ENCODE peak calls at places on chromosomes 6 and 20, in six cellular contexts. E, J, C, L, W and X are unnamed samples. For H3K9me3, the result is how much of the 10 kb centered on the place peaks cover.

GRCh38 chr6:19551611-19552010 is 285.6 kb upstream of the ID4 start:
- DNase-seq in E (no peak), J (no peak), C (no peak), L (no peak), W (no peak), X (no peak)

GRCh38 chr6:155628315-155628714 is 172.7 kb upstream of the NOX3 start:
- DNase-seq in E (no peak), J (no peak), C (no peak), L (no peak), W (no peak), X (no peak)

GRCh38 chr6:169172435-169172834 is 81.2 kb downstream of the THBS2 start:
- DNase-seq in E (no peak), J (no peak), C (no peak), L (no peak), W (no peak), X (peak)

GRCh38 chr6:113416166-113416565 is 441.0 kb upstream of the MARCKS start:
- DNase-seq in E (no peak), J (no peak), C (no peak), L (no peak), W (no peak), X (no peak)

GRCh38 chr20:52801628-52802006 is 170.5 kb upstream of the TSHZ2 start:
- DNase-seq in E (no peak), J (no peak), C (no peak), L (peak), W (no peak), X (no peak)

GRCh38 chr6:4543596-4543995 is 232.6 kb upstream of the CDYL start:
- DNase-seq in E (no peak), J (no peak), C (no peak), L (no peak), W (no peak), X (no peak)

GRCh38 chr6:10081075-10081474 is 333.8 kb downstream of the TFAP2A start:
- DNase-seq in E (no peak), J (no peak), C (no peak), L (no peak), W (no peak), X (no peak)

GRCh38 chr6:68693271-68693670 is 58.2 kb downstream of the ADGRB3 start:
- DNase-seq in E (no peak), J (no peak), C (no peak), L (no peak), W (no peak), X (no peak)

GRCh38 chr6:155444120-155444917 is 11.3 kb downstream of the NOX3 start:
- DNase-seq in E (no peak), J (no peak), C (no peak), L (no peak), W (peak), X (no peak)

GRCh38 chr6:13397359-13398080 is 69.2 kb upstream of the TBC1D7 start:
- DNase-seq in E (no peak), J (peak), C (no peak), L (no peak), W (no peak), X (no peak)

GRCh38 chr6:130560231-130560630 is 194.4 kb downstream of the TMEM200A start:
- DNase-seq in E (no peak), J (no peak), C (no peak), L (no peak), W (no peak), X (no peak)

GRCh38 chr6:1787894-1788293 is 178.2 kb downstream of the FOXC1 start:
- DNase-seq in E (no peak), J (no peak), C (no peak), L (no peak), W (no peak), X (no peak)

GRCh38 chr6:16482702-16483314 is 244.4 kb downstream of the GMPR start:
- DNase-seq in E (no peak), J (no peak), C (no peak), L (no peak), W (no peak), X (no peak)

GRCh38 chr6:46452312-46452917 is 38.8 kb downstream of the RCAN2 start:
- DNase-seq in E (no peak), J (no peak), C (no peak), L (no peak), W (no peak), X (no peak)

GRCh38 chr6:122007366-122007765 is 392.1 kb upstream of the HSF2 start:
- DNase-seq in E (no peak), J (no peak), C (no peak), L (no peak), W (no peak), X (no peak)

GRCh38 chr6:164207024-164207423 is 792.5 kb downstream of the QKI start:
- DNase-seq in E (no peak), J (no peak), C (no peak), L (no peak), W (no peak), X (no peak)

GRCh38 chr20:13723015-13723414 is 61.7 kb downstream of the ESF1 start:
- DNase-seq in E (no peak), J (no peak), C (no peak), L (no peak), W (no peak), X (no peak)

GRCh38 chr6:141258516-141258915 is 874.2 kb upstream of the GJE1 start:
- DNase-seq in E (no peak), J (no peak), C (no peak), L (no peak), W (no peak), X (no peak)

GRCh38 chr6:84762941-84763396 is 1.4 kb downstream of the TBX18 start:
- DNase-seq in E (no peak), J (no peak), C (peak), L (no peak), W (no peak), X (no peak)

GRCh38 chr6:35489995-35490791 is 6.7 kb downstream of the TEAD3 start:
- DNase-seq in E (peak), J (peak), C (peak), L (no peak), W (no peak), X (no peak)

GRCh38 chr6:141548969-141549368 is 583.8 kb upstream of the GJE1 start:
- DNase-seq in E (no peak), J (no peak), C (no peak), L (no peak), W (peak), X (no peak)

GRCh38 chr20:11676618-11677289 is 240.9 kb upstream of the BTBD3 start:
- DNase-seq in E (no peak), J (peak), C (peak), L (no peak), W (peak), X (no peak)

GRCh38 chr6:106381871-106382270 is 21.4 kb downstream of the CRYBG1 start:
- DNase-seq in E (no peak), J (peak), C (no peak), L (no peak), W (no peak), X (no peak)

GRCh38 chr20:40339661-40340449 is 349.2 kb downstream of the MAFB start:
- DNase-seq in E (peak), J (peak), C (no peak), L (no peak), W (no peak), X (no peak)

GRCh38 chr6:73542882-73543281 is 22.1 kb upstream of the EEF1A1 start:
- DNase-seq in E (no peak), J (no peak), C (no peak), L (no peak), W (no peak), X (no peak)

GRCh38 chr20:1334761-1335160 is 5.8 kb upstream of the SDCBP2 start:
- DNase-seq in E (no peak), J (no peak), C (peak), L (no peak), W (peak), X (peak)

GRCh38 chr20:44549123-44549522 is 27.3 kb upstream of the SERINC3 start:
- DNase-seq in E (no peak), J (no peak), C (no peak), L (no peak), W (no peak), X (no peak)

GRCh38 chr20:33838035-33838864 is 27.1 kb downstream of the CHMP4B start:
- DNase-seq in E (no peak), J (peak), C (no peak), L (no peak), W (no peak), X (no peak)

GRCh38 chr20:20207291-20207690 is 155.0 kb downstream of the CFAP61 start:
- DNase-seq in E (no peak), J (no peak), C (no peak), L (no peak), W (no peak), X (no peak)

GRCh38 chr6:43838276-43839036 is 68.4 kb downstream of the VEGFA start:
- DNase-seq in E (peak), J (peak), C (peak), L (peak), W (peak), X (peak)

GRCh38 chr6:17066610-17067009 is 35.2 kb upstream of the STMND1 start:
- DNase-seq in E (no peak), J (no peak), C (no peak), L (no peak), W (no peak), X (no peak)

GRCh38 chr6:44457606-44458005 is 70.1 kb downstream of the CDC5L start:
- DNase-seq in E (no peak), J (no peak), C (no peak), L (peak), W (no peak), X (no peak)

GRCh38 chr6:24296944-24297343 is 60.9 kb downstream of the DCDC2 start:
- DNase-seq in E (no peak), J (no peak), C (no peak), L (no peak), W (no peak), X (no peak)

GRCh38 chr20:199996-200395 is 10.5 kb upstream of the DEFB128 start:
- DNase-seq in E (no peak), J (no peak), C (no peak), L (no peak), W (no peak), X (no peak)

GRCh38 chr20:51305316-51306052 is 237.0 kb downstream of the NFATC2 start:
- DNase-seq in E (no peak), J (no peak), C (no peak), L (no peak), W (no peak), X (no peak)

GRCh38 chr6:42022755-42023384 is 27.5 kb upstream of the TAF8 start:
- DNase-seq in E (no peak), J (no peak), C (peak), L (no peak), W (no peak), X (no peak)

GRCh38 chr6:155895641-155896040 is 440.0 kb upstream of the NOX3 start:
- DNase-seq in E (no peak), J (no peak), C (no peak), L (no peak), W (no peak), X (no peak)

GRCh38 chr6:36780517-36781210 is 58.6 kb downstream of the CPNE5 start:
- DNase-seq in E (no peak), J (no peak), C (no peak), L (no peak), W (peak), X (no peak)

GRCh38 chr6:46217671-46218131 is 46.9 kb upstream of the ENPP5 start:
- DNase-seq in E (no peak), J (no peak), C (no peak), L (no peak), W (no peak), X (no peak)

GRCh38 chr20:23128461-23129125 is 42.5 kb upstream of the CD93 start:
- DNase-seq in E (peak), J (no peak), C (no peak), L (no peak), W (no peak), X (no peak)

GRCh38 chr20:23129256-23129655 is 43.1 kb upstream of the CD93 start:
- DNase-seq in E (no peak), J (no peak), C (no peak), L (no peak), W (no peak), X (no peak)

GRCh38 chr20:23126281-23127061 is 40.3 kb upstream of the CD93 start:
- DNase-seq in E (peak), J (no peak), C (no peak), L (no peak), W (no peak), X (no peak)

GRCh38 chr20:23125625-23126191 is 39.6 kb upstream of the CD93 start:
- DNase-seq in E (peak), J (peak), C (no peak), L (no peak), W (no peak), X (no peak)

DNA sequence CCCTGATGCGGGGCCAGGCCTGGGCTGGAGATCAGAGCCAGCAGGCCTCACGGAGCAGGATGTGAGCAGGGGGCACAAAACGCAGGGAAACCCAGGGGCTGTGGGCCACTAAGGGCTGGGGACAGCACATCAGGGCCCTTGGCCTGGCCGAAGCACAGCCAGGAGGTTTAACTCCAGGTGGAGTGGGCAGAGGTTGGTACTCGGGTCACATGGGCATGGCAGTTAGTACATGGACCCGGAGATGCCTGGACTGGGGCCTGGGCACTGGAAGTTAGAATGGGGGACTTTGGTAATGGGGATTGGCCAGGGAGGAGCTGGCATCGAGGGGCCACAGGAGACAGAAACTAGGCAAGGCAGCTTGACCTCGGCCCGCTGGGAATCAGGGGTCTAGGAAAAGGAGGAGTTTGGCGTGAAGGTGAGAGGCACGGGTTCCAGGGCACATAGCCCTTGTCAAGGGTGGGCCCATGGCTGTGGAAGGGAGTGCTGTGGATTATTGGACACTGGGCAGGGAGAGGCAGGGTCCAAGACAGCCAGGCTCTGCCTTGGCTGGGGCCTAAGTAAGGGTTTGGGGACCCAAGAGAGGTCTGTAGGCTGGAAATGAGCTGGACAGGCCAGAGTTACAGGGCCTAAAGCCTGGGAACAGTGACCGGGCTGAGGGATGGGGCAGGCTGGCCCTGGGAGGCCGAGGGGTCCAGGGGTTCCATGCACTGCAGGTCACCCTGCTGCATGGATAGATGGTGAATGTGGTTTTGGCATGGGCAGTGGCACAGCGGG is 41.6 kb upstream of the CD93 start:
- DNase-seq in E (peak), J (no peak), C (no peak), L (no peak), W (no peak), X (no peak)
- TF ChIP-seq POLR2AphosphoS5 in E (no peak), J (no peak), C (no peak), L (no peak), W (no peak), X (no peak)

GRCh38 chr6:100459291-100459690 is 5.4 kb downstream of the SIM1 start:
- DNase-seq in E (no peak), J (no peak), C (no peak), L (no peak), W (no peak), X (no peak)
- H3K9me3 ChIP-seq in E (under half), J (under half), C (under half), L (under half), W (under half), X (under half)

GRCh38 chr6:159758031-159759001 is 3.5 kb upstream of the ACAT2 start:
- DNase-seq in E (no peak), J (no peak), C (no peak), L (no peak), W (peak), X (no peak)
- TF ChIP-seq POLR2AphosphoS5 in E (no peak), J (no peak), C (no peak), L (no peak), W (peak), X (no peak)

GRCh38 chr20:29409833-29410804 is 1847.3 kb upstream of the DEFB115 start:
- DNase-seq in E (no peak), J (no peak), C (no peak), L (no peak), W (no peak), X (no peak)

GRCh38 chr20:29408034-29408695 is 1849.3 kb upstream of the DEFB115 start:
- DNase-seq in E (no peak), J (no peak), C (no peak), L (no peak), W (no peak), X (peak)

DNA sequence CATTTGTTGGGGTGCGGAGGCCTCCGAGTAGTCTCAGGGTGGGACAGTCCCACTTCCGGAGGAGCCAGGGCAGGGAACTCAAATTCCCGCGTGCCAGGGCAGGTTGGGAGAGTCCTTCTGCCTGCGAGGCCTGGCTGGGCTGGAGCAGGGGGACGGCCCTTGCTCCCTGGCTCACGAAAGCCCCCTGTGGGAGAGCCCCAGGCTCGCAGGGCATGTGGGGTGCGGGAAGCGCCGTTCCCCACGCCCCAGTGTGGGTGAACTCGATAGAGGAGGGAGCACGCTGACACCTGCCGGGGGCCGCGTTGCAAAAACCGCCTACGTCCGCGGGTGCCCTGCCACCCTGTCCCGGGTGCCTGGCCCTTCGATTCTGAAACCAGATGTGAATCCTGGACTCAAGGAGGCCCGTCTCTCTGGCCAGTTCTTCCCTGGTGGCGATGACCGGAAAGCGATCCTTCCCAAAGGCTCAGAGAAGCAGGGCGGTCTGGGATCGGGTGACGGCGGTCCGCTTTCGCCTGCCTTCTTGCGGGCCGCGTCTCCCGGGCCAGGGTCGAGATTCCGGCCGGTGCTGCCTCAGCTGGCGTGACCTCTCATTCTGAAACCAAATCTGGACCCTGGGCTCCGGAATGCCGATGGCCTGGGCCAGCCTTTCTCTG is 1846.5 kb upstream of the DEFB115 start:
- DNase-seq in E (no peak), J (no peak), C (no peak), L (no peak), W (no peak), X (no peak)
- H3K9me3 ChIP-seq in E (under half), J (under half), C (under half), L (under half), W (under half), X (under half)

DNA sequence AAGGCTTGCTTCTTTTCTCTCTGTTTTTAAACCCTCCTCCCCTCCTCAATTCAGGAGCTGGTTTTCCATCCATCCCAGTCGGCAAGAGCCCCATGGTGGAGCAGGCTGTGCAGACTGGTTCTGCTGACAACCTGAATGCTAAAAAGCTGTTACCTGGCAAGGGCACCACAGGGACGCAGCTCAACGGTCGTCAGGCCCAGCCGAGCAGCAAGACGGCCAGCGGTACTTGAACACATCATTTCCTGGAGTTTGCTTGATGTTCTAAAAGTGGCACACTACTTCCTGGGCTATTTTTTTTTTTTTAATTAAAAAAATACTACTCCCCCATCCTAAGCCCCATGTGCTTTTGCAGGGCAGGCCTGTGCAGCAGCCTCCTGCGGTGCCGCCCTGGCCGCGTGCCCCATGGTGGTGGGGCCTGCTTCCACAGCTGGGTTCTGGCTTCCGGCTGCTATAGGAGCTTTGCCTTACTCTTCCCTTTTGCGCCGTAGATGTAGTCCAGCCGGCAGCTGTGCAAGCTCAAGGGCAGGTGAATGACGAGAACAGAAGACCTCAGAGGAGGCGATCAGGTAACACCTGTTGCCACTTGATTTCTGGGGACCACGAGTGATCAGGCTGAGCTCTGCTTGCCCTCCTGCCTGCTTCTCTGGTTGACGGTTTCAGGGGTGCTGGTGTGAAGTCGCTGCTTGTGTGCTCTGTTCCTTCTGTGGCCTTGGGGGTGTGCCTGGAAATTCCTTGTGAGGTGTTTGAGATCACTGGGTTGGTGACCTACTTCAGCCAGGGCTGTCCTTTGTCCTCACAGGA is 7.7 kb downstream of the LSM14B start:
- DNase-seq in E (no peak), J (no peak), C (no peak), L (no peak), W (no peak), X (no peak)
- TF ChIP-seq POLR2AphosphoS5 in E (no peak), J (no peak), C (no peak), L (no peak), W (no peak), X (no peak)